ENCODE peak calls at places on chromosomes 6 and 20, in five cellular contexts. A is K562, O is A549, E is IMR-90, R is HepG2. I is an unnamed sample.

GRCh38 chr6:41759905-41760579 is 12.8 kb upstream of the PGC start:
- DNase-seq in A (no peak), O (no peak), E (no peak), R (no peak), I (no peak)

GRCh38 chr6:130115036-130115435 is 96.7 kb downstream of the L3MBTL3 start:
- DNase-seq in A (no peak), O (no peak), E (no peak), R (no peak), I (no peak)

GRCh38 chr6:38021029-38021428 is 201.5 kb downstream of the ZFAND3 start:
- DNase-seq in A (no peak), O (no peak), E (no peak), R (no peak), I (no peak)

GRCh38 chr6:156010-156409 is 136.3 kb upstream of the DUSP22 start:
- DNase-seq in A (no peak), O (no peak), E (no peak), R (no peak), I (no peak)

GRCh38 chr6:34919651-34920050 is 30.6 kb downstream of the ANKS1A start:
- DNase-seq in A (no peak), O (no peak), E (peak), R (no peak), I (no peak)

GRCh38 chr6:132669690-132670291 is 10.8 kb upstream of the TAAR1 start:
- DNase-seq in A (peak), O (peak), E (peak), R (peak), I (no peak)

GRCh38 chr6:166570929-166571699 is 15.4 kb downstream of the RAMACL start:
- DNase-seq in A (no peak), O (no peak), E (no peak), R (no peak), I (no peak)

GRCh38 chr20:36116813-36117441 is 37.6 kb upstream of the EPB41L1 start:
- DNase-seq in A (no peak), O (no peak), E (peak), R (no peak), I (no peak)

GRCh38 chr20:49727473-49727872 is 13.8 kb upstream of the B4GALT5 start:
- DNase-seq in A (no peak), O (no peak), E (no peak), R (no peak), I (no peak)

GRCh38 chr6:159955945-159956361 is 12.9 kb upstream of the IGF2R start:
- DNase-seq in A (no peak), O (no peak), E (no peak), R (no peak), I (no peak)

GRCh38 chr6:168637853-168638252 is 196.9 kb downstream of the SMOC2 start:
- DNase-seq in A (no peak), O (no peak), E (no peak), R (no peak), I (no peak)

GRCh38 chr6:154247119-154247814 is 109.3 kb downstream of the IPCEF1 start:
- DNase-seq in A (no peak), O (no peak), E (no peak), R (no peak), I (no peak)

GRCh38 chr6:50927816-50928215 is 109.1 kb downstream of the TFAP2B start:
- DNase-seq in A (no peak), O (no peak), E (no peak), R (no peak), I (no peak)

GRCh38 chr6:95325858-95326257 is 251.5 kb upstream of the MANEA start:
- DNase-seq in A (no peak), O (no peak), E (peak), R (no peak), I (no peak)

GRCh38 chr6:151286192-151286591 is 46.4 kb downstream of the AKAP12 start:
- DNase-seq in A (peak), O (no peak), E (peak), R (no peak), I (no peak)

GRCh38 chr20:1005452-1006027 is 3.4 kb upstream of the RSPO4 start:
- DNase-seq in A (peak), O (peak), E (peak), R (peak), I (peak)

GRCh38 chr20:14481863-14482262 is 144.5 kb upstream of the FLRT3 start:
- DNase-seq in A (no peak), O (no peak), E (peak), R (no peak), I (no peak)

GRCh38 chr20:6828794-6829423 is 61.4 kb downstream of the BMP2 start:
- DNase-seq in A (peak), O (peak), E (peak), R (peak), I (peak)

GRCh38 chr6:140697585-140697984 is 1323.1 kb upstream of the CITED2 start:
- DNase-seq in A (no peak), O (no peak), E (no peak), R (no peak), I (no peak)

GRCh38 chr20:25318471-25319240 is 70.8 kb downstream of the PYGB start:
- DNase-seq in A (no peak), O (no peak), E (no peak), R (no peak), I (no peak)

GRCh38 chr6:109456710-109457595 is 1.4 kb upstream of the MICAL1 start:
- DNase-seq in A (no peak), O (no peak), E (peak), R (no peak), I (no peak)

GRCh38 chr6:139490482-139490881 is 116.0 kb upstream of the CITED2 start:
- DNase-seq in A (no peak), O (no peak), E (peak), R (peak), I (no peak)

GRCh38 chr6:33592595-33593413 is 12.7 kb upstream of the BAK1 start:
- DNase-seq in A (no peak), O (no peak), E (no peak), R (no peak), I (peak)

GRCh38 chr6:56199956-56200355 is 47.4 kb downstream of the COL21A1 start:
- DNase-seq in A (no peak), O (no peak), E (peak), R (no peak), I (no peak)

GRCh38 chr6:27111743-27112142 is 135.8 kb upstream of the PRSS16 start:
- DNase-seq in A (no peak), O (no peak), E (no peak), R (no peak), I (no peak)

GRCh38 chr20:13183005-13183404 is 38.1 kb upstream of the ISM1 start:
- DNase-seq in A (no peak), O (no peak), E (no peak), R (no peak), I (no peak)

GRCh38 chr6:451847-452246 is 60.3 kb downstream of the IRF4 start:
- DNase-seq in A (no peak), O (no peak), E (no peak), R (no peak), I (no peak)

GRCh38 chr6:114739656-114740055 is 396.8 kb upstream of the HS3ST5 start:
- DNase-seq in A (no peak), O (no peak), E (no peak), R (no peak), I (no peak)

GRCh38 chr6:137494967-137495595 is 887 bp upstream of the OLIG3 start:
- DNase-seq in A (no peak), O (no peak), E (no peak), R (no peak), I (no peak)

GRCh38 chr6:108526739-108527174 is 34.0 kb upstream of the FOXO3 start:
- DNase-seq in A (peak), O (peak), E (peak), R (peak), I (no peak)

GRCh38 chr6:39824030-39824926 is 32.1 kb downstream of the DAAM2 start:
- DNase-seq in A (no peak), O (no peak), E (no peak), R (no peak), I (no peak)

GRCh38 chr6:169254456-169255316 is 1.0 kb upstream of the THBS2 start:
- DNase-seq in A (no peak), O (no peak), E (no peak), R (no peak), I (no peak)

GRCh38 chr6:107641500-107641931 is 151.6 kb downstream of the SOBP start:
- DNase-seq in A (no peak), O (no peak), E (no peak), R (no peak), I (no peak)

GRCh38 chr20:57573176-57573575 is 12.3 kb downstream of the PCK1 start:
- DNase-seq in A (no peak), O (no peak), E (no peak), R (no peak), I (no peak)

GRCh38 chr20:2692886-2693285 is 306 bp downstream of the EBF4 start:
- DNase-seq in A (peak), O (peak), E (no peak), R (no peak), I (no peak)

GRCh38 chr6:152635949-152636674 is 1.1 kb downstream of the SYNE1 start:
- DNase-seq in A (no peak), O (no peak), E (peak), R (no peak), I (no peak)

GRCh38 chr20:53859684-53860083 is 210.7 kb downstream of the BCAS1 start:
- DNase-seq in A (no peak), O (no peak), E (no peak), R (no peak), I (no peak)

GRCh38 chr6:119313937-119314893 is 35.3 kb downstream of the MAN1A1 start:
- DNase-seq in A (no peak), O (no peak), E (no peak), R (no peak), I (no peak)

GRCh38 chr6:43971776-43972126 is 155.5 kb downstream of the MRPL14 start:
- DNase-seq in A (peak), O (no peak), E (no peak), R (no peak), I (no peak)
- H3K27ac ChIP-seq in A (peak), O (no peak), E (peak), R (no peak), I (no peak)

DNA sequence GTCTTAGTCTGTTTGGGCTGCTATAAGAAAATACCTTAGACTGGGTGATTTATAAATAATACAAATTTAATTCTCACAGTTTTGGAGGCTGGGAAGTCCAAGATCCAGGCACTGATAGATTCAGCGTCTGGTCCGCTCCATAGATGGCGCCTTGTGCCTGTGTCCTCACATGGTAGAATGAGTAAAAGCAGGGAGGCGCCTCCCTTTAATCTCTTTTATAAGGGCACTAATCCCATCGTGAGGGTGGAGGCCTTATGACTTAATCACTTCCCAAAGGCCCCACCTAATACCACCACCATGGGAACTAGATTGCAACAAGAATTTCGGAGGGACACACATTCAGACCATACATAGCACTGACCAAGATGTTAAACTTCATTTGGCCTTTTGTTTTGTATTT is 91.2 kb upstream of the TMEM181 start:
- DNase-seq in A (no peak), O (no peak), E (no peak), R (no peak), I (no peak)
- TF ChIP-seq MAFK in A (no peak), O (no peak), E (no peak), R (no peak), I (no peak)

DNA sequence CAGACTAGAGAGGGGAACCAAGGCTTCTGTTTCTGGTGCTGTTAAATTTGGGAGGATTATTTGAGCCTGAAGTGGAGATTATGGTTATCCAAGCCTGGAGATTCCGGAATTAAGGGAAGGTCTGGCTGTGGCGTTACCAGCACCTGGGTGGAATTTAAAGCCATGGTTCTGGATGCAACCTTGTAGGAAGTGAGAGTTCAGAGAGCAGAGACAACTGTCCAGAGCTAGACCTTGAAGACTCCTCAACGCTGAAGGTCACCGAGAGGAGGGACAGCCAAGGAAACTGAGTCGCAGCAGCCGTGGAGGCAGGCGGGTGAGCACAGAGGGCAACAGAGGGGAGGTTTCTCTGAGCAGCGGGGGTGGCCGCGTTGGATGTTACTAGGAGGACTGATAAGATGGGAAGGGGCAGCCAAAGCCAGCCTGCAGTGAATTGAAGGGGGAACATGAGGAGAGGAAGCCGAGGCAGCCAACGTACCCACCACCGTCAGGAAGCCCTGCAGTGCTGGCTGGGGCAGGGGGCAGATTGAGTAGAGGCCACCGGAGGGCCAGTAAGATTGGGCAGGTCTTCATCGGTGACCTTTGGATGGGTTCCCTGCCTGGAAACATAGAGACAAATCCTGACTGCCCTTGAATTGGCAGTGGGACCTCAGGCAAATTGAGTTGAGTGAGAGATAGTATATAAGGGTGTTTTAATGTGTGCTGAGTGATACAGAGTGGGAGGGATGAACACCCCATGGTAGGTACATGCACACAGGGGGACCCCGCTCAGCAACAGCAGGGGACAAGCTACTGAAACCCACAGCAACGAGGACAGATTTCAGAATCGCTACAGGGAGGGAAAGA is 90.3 kb downstream of the SNX5 start:
- DNase-seq in A (no peak), O (no peak), E (no peak), R (no peak), I (no peak)
- H3K27ac ChIP-seq in A (no peak), O (no peak), E (no peak), R (peak), I (no peak)

GRCh38 chr6:46490425-46491200 is 636 bp downstream of the RCAN2 start:
- DNase-seq in A (peak), O (no peak), E (no peak), R (no peak), I (no peak)
- TF ChIP-seq MAFK in A (no peak), O (no peak), E (no peak), R (no peak), I (no peak)

GRCh38 chr6:112114577-112115223 is 27.3 kb downstream of the FAM229B start:
- DNase-seq in A (no peak), O (no peak), E (no peak), R (no peak), I (no peak)

GRCh38 chr6:112117554-112117953 is 30.2 kb downstream of the FAM229B start:
- DNase-seq in A (peak), O (no peak), E (peak), R (no peak), I (no peak)

GRCh38 chr6:112116215-112116614 is 28.8 kb downstream of the FAM229B start:
- DNase-seq in A (peak), O (no peak), E (no peak), R (peak), I (no peak)

GRCh38 chr6:112113918-112114317 is 26.5 kb downstream of the FAM229B start:
- DNase-seq in A (no peak), O (no peak), E (no peak), R (no peak), I (no peak)

DNA sequence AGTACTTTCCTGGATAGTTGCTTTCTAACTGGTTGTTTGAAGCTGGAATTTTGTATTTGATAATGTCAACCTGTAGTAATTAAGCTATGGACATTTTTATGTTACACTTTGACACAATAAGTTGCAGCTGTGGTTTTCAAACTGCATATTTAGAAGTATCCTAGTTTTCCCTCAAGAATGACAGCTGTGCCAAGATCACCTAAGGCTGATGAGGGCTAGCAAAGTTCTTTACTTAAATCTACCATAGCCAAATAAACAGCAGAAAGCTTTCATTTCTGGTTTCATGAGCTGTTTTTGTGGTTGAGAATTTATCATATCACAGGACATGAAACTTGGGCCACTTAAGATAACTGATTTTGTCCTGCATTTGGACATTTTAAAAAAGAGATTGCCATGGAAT is 30.6 kb downstream of the FAM229B start:
- DNase-seq in A (no peak), O (no peak), E (peak), R (no peak), I (no peak)
- H3K27ac ChIP-seq in A (no peak), O (no peak), E (no peak), R (no peak), I (no peak)

GRCh38 chr20:31664696-31665354 is 27.1 kb downstream of the COX4I2 start:
- DNase-seq in A (no peak), O (no peak), E (no peak), R (no peak), I (no peak)

GRCh38 chr20:31665753-31666152 is 28.0 kb downstream of the COX4I2 start:
- DNase-seq in A (no peak), O (no peak), E (no peak), R (no peak), I (no peak)

GRCh38 chr20:31662372-31662854 is 24.7 kb downstream of the COX4I2 start:
- DNase-seq in A (no peak), O (no peak), E (no peak), R (no peak), I (no peak)

GRCh38 chr20:31663524-31663837 is 25.8 kb downstream of the COX4I2 start:
- DNase-seq in A (no peak), O (no peak), E (no peak), R (no peak), I (no peak)

DNA sequence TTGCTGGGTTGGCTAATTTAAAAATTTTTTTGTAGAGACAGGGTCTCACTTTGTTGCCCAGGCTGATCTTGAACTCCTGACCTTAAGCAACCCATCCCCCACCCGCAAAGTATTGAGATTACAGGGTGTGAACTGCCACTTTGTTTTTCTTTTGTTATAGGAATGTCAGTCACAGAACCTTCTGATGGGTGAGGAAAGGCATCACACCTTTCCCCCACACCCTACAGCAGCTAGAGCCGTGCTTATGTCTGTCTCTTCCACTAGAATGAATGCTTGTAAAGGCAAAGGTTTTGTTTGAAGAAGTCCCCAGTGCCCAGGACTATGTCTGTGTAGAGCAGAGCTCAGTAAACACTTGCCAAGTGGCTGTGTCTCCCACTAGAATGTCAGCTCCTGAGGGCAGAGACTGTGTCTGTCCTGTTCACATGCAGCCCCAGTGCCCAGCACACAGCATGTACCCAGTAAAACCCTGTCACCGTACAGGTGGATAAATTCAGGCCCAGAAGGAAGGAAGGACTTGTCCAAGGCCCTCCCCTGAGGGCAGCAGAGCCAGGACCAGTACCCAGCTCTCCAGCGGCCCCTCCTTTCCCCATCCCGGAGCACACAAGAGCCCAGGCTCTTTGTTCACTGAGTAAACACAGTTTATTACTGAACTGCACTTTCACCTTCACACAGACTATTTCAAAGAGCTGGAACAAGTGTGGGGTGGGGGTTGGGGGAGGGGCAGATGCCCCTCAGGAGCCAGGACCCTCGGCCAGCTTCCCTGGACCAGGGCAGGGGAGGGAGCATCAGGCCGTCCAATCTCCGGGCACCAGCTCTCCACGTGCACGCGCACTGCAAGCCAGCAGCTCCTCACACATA is 26.4 kb downstream of the COX4I2 start:
- DNase-seq in A (no peak), O (no peak), E (no peak), R (peak), I (no peak)
- TF ChIP-seq MAFK in A (no peak), O (no peak), E (no peak), R (no peak), I (no peak)